ENCODE peak calls at places on chromosomes 7 and 10, in six cellular contexts. One of them, this sample, is unnamed.

GRCh38 chr10:96906864-96907263 is 74.8 kb downstream of the LCOR start:
- DNase-seq in glomerular endothelial cell: no peak
- DNase-seq in suprapubic skin: no peak
- DNase-seq in SJSA1: no peak
- DNase-seq in iris pigment epithelial cell: no peak
- DNase-seq in activated T-cell treated with anti-CD3 and anti-CD28 coated beads, Interleukin-2, amount 50 U/mL, for 72 hours: no peak
- DNase-seq in this sample: no peak

GRCh38 chr10:110708776-110709443 is 64.8 kb downstream of the RBM20 start:
- DNase-seq in glomerular endothelial cell: no peak
- DNase-seq in suprapubic skin: no peak
- DNase-seq in SJSA1: no peak
- DNase-seq in iris pigment epithelial cell: no peak
- DNase-seq in activated T-cell treated with anti-CD3 and anti-CD28 coated beads, Interleukin-2, amount 50 U/mL, for 72 hours: no peak
- DNase-seq in this sample: no peak

GRCh38 chr7:36262286-36262685 is 109.2 kb downstream of the EEPD1 start:
- DNase-seq in glomerular endothelial cell: no peak
- DNase-seq in suprapubic skin: no peak
- DNase-seq in SJSA1: no peak
- DNase-seq in iris pigment epithelial cell: peak
- DNase-seq in activated T-cell treated with anti-CD3 and anti-CD28 coated beads, Interleukin-2, amount 50 U/mL, for 72 hours: no peak
- DNase-seq in this sample: no peak

GRCh38 chr7:22109761-22110160 is 164.1 kb upstream of the CDCA7L start:
- DNase-seq in glomerular endothelial cell: no peak
- DNase-seq in suprapubic skin: no peak
- DNase-seq in SJSA1: no peak
- DNase-seq in iris pigment epithelial cell: peak
- DNase-seq in activated T-cell treated with anti-CD3 and anti-CD28 coated beads, Interleukin-2, amount 50 U/mL, for 72 hours: no peak
- DNase-seq in this sample: no peak

GRCh38 chr10:90847436-90847835 is 10.4 kb downstream of the HTR7 start:
- DNase-seq in glomerular endothelial cell: no peak
- DNase-seq in suprapubic skin: no peak
- DNase-seq in SJSA1: no peak
- DNase-seq in iris pigment epithelial cell: peak
- DNase-seq in activated T-cell treated with anti-CD3 and anti-CD28 coated beads, Interleukin-2, amount 50 U/mL, for 72 hours: no peak
- DNase-seq in this sample: no peak

GRCh38 chr10:500876-501275 is 188.6 kb downstream of the DIP2C start:
- DNase-seq in glomerular endothelial cell: no peak
- DNase-seq in suprapubic skin: peak
- DNase-seq in SJSA1: no peak
- DNase-seq in iris pigment epithelial cell: peak
- DNase-seq in activated T-cell treated with anti-CD3 and anti-CD28 coated beads, Interleukin-2, amount 50 U/mL, for 72 hours: no peak
- DNase-seq in this sample: no peak

GRCh38 chr7:80760292-80760691 is 121.8 kb downstream of the CD36 start:
- DNase-seq in glomerular endothelial cell: no peak
- DNase-seq in suprapubic skin: no peak
- DNase-seq in SJSA1: no peak
- DNase-seq in iris pigment epithelial cell: no peak
- DNase-seq in activated T-cell treated with anti-CD3 and anti-CD28 coated beads, Interleukin-2, amount 50 U/mL, for 72 hours: no peak
- DNase-seq in this sample: no peak

GRCh38 chr10:13351340-13351915 is 3.3 kb upstream of the SEPHS1 start:
- DNase-seq in glomerular endothelial cell: no peak
- DNase-seq in suprapubic skin: no peak
- DNase-seq in SJSA1: no peak
- DNase-seq in iris pigment epithelial cell: no peak
- DNase-seq in activated T-cell treated with anti-CD3 and anti-CD28 coated beads, Interleukin-2, amount 50 U/mL, for 72 hours: peak
- DNase-seq in this sample: peak

GRCh38 chr7:7738177-7738576 is 19.8 kb upstream of the RPA3 start:
- DNase-seq in glomerular endothelial cell: no peak
- DNase-seq in suprapubic skin: no peak
- DNase-seq in SJSA1: no peak
- DNase-seq in iris pigment epithelial cell: no peak
- DNase-seq in activated T-cell treated with anti-CD3 and anti-CD28 coated beads, Interleukin-2, amount 50 U/mL, for 72 hours: no peak
- DNase-seq in this sample: no peak

GRCh38 chr10:62818426-62819011 is 2.4 kb upstream of the EGR2 start:
- DNase-seq in glomerular endothelial cell: no peak
- DNase-seq in suprapubic skin: no peak
- DNase-seq in SJSA1: no peak
- DNase-seq in iris pigment epithelial cell: no peak
- DNase-seq in activated T-cell treated with anti-CD3 and anti-CD28 coated beads, Interleukin-2, amount 50 U/mL, for 72 hours: peak
- DNase-seq in this sample: no peak

GRCh38 chr10:124048371-124049290 is 44.8 kb downstream of the CHST15 start:
- DNase-seq in glomerular endothelial cell: no peak
- DNase-seq in suprapubic skin: no peak
- DNase-seq in SJSA1: no peak
- DNase-seq in iris pigment epithelial cell: no peak
- DNase-seq in activated T-cell treated with anti-CD3 and anti-CD28 coated beads, Interleukin-2, amount 50 U/mL, for 72 hours: no peak
- DNase-seq in this sample: no peak

GRCh38 chr7:43869898-43870240 is 552 bp upstream of the MRPS24 start:
- DNase-seq in glomerular endothelial cell: no peak
- DNase-seq in suprapubic skin: no peak
- DNase-seq in SJSA1: no peak
- DNase-seq in iris pigment epithelial cell: peak
- DNase-seq in activated T-cell treated with anti-CD3 and anti-CD28 coated beads, Interleukin-2, amount 50 U/mL, for 72 hours: peak
- DNase-seq in this sample: no peak

GRCh38 chr10:5168897-5169296 is 16.1 kb downstream of the AKR1C8 start:
- DNase-seq in glomerular endothelial cell: no peak
- DNase-seq in suprapubic skin: no peak
- DNase-seq in SJSA1: no peak
- DNase-seq in iris pigment epithelial cell: no peak
- DNase-seq in activated T-cell treated with anti-CD3 and anti-CD28 coated beads, Interleukin-2, amount 50 U/mL, for 72 hours: peak
- DNase-seq in this sample: no peak

GRCh38 chr7:38451840-38452239 is 178.4 kb upstream of the TARP start:
- DNase-seq in glomerular endothelial cell: peak
- DNase-seq in suprapubic skin: no peak
- DNase-seq in SJSA1: no peak
- DNase-seq in iris pigment epithelial cell: peak
- DNase-seq in activated T-cell treated with anti-CD3 and anti-CD28 coated beads, Interleukin-2, amount 50 U/mL, for 72 hours: no peak
- DNase-seq in this sample: no peak

GRCh38 chr10:33365871-33366411 is 31.5 kb upstream of the NRP1 start:
- DNase-seq in glomerular endothelial cell: peak
- DNase-seq in suprapubic skin: no peak
- DNase-seq in SJSA1: peak
- DNase-seq in iris pigment epithelial cell: peak
- DNase-seq in activated T-cell treated with anti-CD3 and anti-CD28 coated beads, Interleukin-2, amount 50 U/mL, for 72 hours: peak
- DNase-seq in this sample: no peak

GRCh38 chr7:66257481-66257880 is 52.3 kb downstream of the TPST1 start:
- DNase-seq in glomerular endothelial cell: no peak
- DNase-seq in suprapubic skin: no peak
- DNase-seq in SJSA1: no peak
- DNase-seq in iris pigment epithelial cell: no peak
- DNase-seq in activated T-cell treated with anti-CD3 and anti-CD28 coated beads, Interleukin-2, amount 50 U/mL, for 72 hours: no peak
- DNase-seq in this sample: no peak

GRCh38 chr10:79116363-79116762 is 47.6 kb downstream of the ZMIZ1 start:
- DNase-seq in glomerular endothelial cell: no peak
- DNase-seq in suprapubic skin: no peak
- DNase-seq in SJSA1: no peak
- DNase-seq in iris pigment epithelial cell: no peak
- DNase-seq in activated T-cell treated with anti-CD3 and anti-CD28 coated beads, Interleukin-2, amount 50 U/mL, for 72 hours: no peak
- DNase-seq in this sample: peak

GRCh38 chr10:132482090-132482489 is 55.5 kb upstream of the INPP5A start:
- DNase-seq in glomerular endothelial cell: no peak
- DNase-seq in suprapubic skin: peak
- DNase-seq in SJSA1: peak
- DNase-seq in iris pigment epithelial cell: peak
- DNase-seq in activated T-cell treated with anti-CD3 and anti-CD28 coated beads, Interleukin-2, amount 50 U/mL, for 72 hours: no peak
- DNase-seq in this sample: no peak

GRCh38 chr7:70574970-70575799 is 556.8 kb upstream of the GALNT17 start:
- DNase-seq in glomerular endothelial cell: no peak
- DNase-seq in suprapubic skin: no peak
- DNase-seq in SJSA1: no peak
- DNase-seq in iris pigment epithelial cell: peak
- DNase-seq in activated T-cell treated with anti-CD3 and anti-CD28 coated beads, Interleukin-2, amount 50 U/mL, for 72 hours: no peak
- DNase-seq in this sample: no peak

GRCh38 chr10:116761883-116762282 is 19.5 kb upstream of the HSPA12A start:
- DNase-seq in glomerular endothelial cell: no peak
- DNase-seq in suprapubic skin: no peak
- DNase-seq in SJSA1: no peak
- DNase-seq in iris pigment epithelial cell: no peak
- DNase-seq in activated T-cell treated with anti-CD3 and anti-CD28 coated beads, Interleukin-2, amount 50 U/mL, for 72 hours: no peak
- DNase-seq in this sample: no peak

This sample was measured in effector memory CD8-positive, alpha-beta T cell.